ENCODE peak calls at places on chromosomes 11 and 22, in six cellular contexts. E, X, J, M, F and I are unnamed samples.

GRCh38 chr11:77211594-77212251 is 83.7 kb downstream of the MYO7A start:
- DNase-seq in E (no peak), X (no peak), J (no peak), M (no peak), F (no peak), I (no peak)

GRCh38 chr22:45600791-45601730 is 70.6 kb upstream of the ATXN10 start:
- DNase-seq in E (no peak), X (no peak), J (no peak), M (no peak), F (no peak), I (peak; percentile 62)

GRCh38 chr22:32971252-32971651 is 86.9 kb downstream of the SYN3 start:
- DNase-seq in E (no peak), X (no peak), J (no peak), M (no peak), F (no peak), I (no peak)

GRCh38 chr22:35399114-35399677 is 744 bp upstream of the MCM5 start:
- DNase-seq in E (no peak), X (no peak), J (peak; percentile 12), M (no peak), F (no peak), I (no peak)

GRCh38 chr11:9266132-9266736 is 1.1 kb upstream of the DENND5A start:
- DNase-seq in E (no peak), X (no peak), J (no peak), M (no peak), F (no peak), I (no peak)

GRCh38 chr11:116366980-116367640 is 405.7 kb downstream of the BUD13 start:
- DNase-seq in E (no peak), X (no peak), J (peak; percentile 23), M (no peak), F (no peak), I (peak; percentile 84)

GRCh38 chr11:130428692-130429681 is 578 bp upstream of the ADAMTS8 start:
- DNase-seq in E (no peak), X (no peak), J (no peak), M (no peak), F (no peak), I (no peak)

GRCh38 chr11:12680246-12680939 is 6.2 kb downstream of the TEAD1 start:
- DNase-seq in E (peak; percentile 69), X (peak; percentile 87), J (peak; percentile 90), M (peak; percentile 87), F (no peak), I (peak; percentile 68)

GRCh38 chr22:27866136-27867091 is 52.6 kb downstream of the PITPNB start:
- DNase-seq in E (peak; percentile 89), X (no peak), J (no peak), M (peak; percentile 89), F (no peak), I (peak; percentile 65)

GRCh38 chr22:43292633-43293025 is 50.5 kb downstream of the SCUBE1 start:
- DNase-seq in E (no peak), X (no peak), J (no peak), M (no peak), F (no peak), I (no peak)

GRCh38 chr11:1854949-1855885 is 2.3 kb downstream of the LSP1 start:
- DNase-seq in E (no peak), X (no peak), J (no peak), M (no peak), F (no peak), I (no peak)

GRCh38 chr11:121722431-121723256 is 269.9 kb upstream of the SORL1-AS1 start:
- DNase-seq in E (peak; percentile 74), X (peak; percentile 9), J (peak; percentile 64), M (peak; percentile 44), F (peak; percentile 97), I (no peak)